ENCODE peak calls at places on chromosomes 16 and 17, in five cellular contexts. P is SK-N-SH; X is CD8-positive, alpha-beta T cell; H is fibroblast of pulmonary artery; J is pancreas. G is an unnamed sample.

GRCh38 chr16:30005341-30006094 is 5.3 kb downstream of the DOC2A start:
- DNase-seq in P (peak; percentile 91), X (peak; percentile 55), H (peak; percentile 52), J (no peak), G (no peak)

GRCh38 chr16:4625617-4626159 is 1.1 kb downstream of the MGRN1 start:
- DNase-seq in P (no peak), X (no peak), H (no peak), J (peak; percentile 54), G (no peak)

GRCh38 chr17:78316115-78316866 is 43.6 kb downstream of the SOCS3 start:
- DNase-seq in P (peak; percentile 46), X (no peak), H (no peak), J (no peak), G (no peak)

GRCh38 chr16:58829096-58829495 is 95.0 kb upstream of the GOT2 start:
- DNase-seq in P (no peak), X (no peak), H (peak; percentile 3), J (no peak), G (no peak)

GRCh38 chr16:89729863-89730574 is 8.7 kb downstream of the ZNF276 start:
- DNase-seq in P (no peak), X (no peak), H (no peak), J (no peak), G (no peak)

GRCh38 chr17:46129302-46129701 is 63.9 kb downstream of the KANSL1 start:
- DNase-seq in P (no peak), X (no peak), H (no peak), J (no peak), G (no peak)

GRCh38 chr17:9402590-9403199 is 172.9 kb downstream of the STX8 start:
- DNase-seq in P (peak; percentile 37), X (no peak), H (peak; percentile 55), J (no peak), G (no peak)

GRCh38 chr17:39080416-39081179 is 70.8 kb downstream of the PLXDC1 start:
- DNase-seq in P (no peak), X (no peak), H (peak; percentile 45), J (no peak), G (no peak)

GRCh38 chr17:63772801-63773271 is 561 bp downstream of the CCDC47 start:
- DNase-seq in P (peak; percentile 19), X (no peak), H (peak; percentile 31), J (no peak), G (peak; percentile 22)

GRCh38 chr16:73051216-73051615 is 3.3 kb upstream of the ZFHX3 start:
- DNase-seq in P (no peak), X (no peak), H (no peak), J (no peak), G (no peak)

GRCh38 chr17:41548844-41549595 is 20.9 kb upstream of the KRT19 start:
- DNase-seq in P (peak; percentile 92), X (peak; percentile 84), H (peak; percentile 87), J (peak; percentile 67), G (peak; percentile 79)

GRCh38 chr16:27901956-27902355 is 161.6 kb downstream of the GSG1L start:
- DNase-seq in P (no peak), X (no peak), H (no peak), J (no peak), G (no peak)

GRCh38 chr17:43126911-43127290 is 1.7 kb upstream of the BRCA1 start:
- DNase-seq in P (no peak), X (no peak), H (no peak), J (no peak), G (no peak)

GRCh38 chr16:16158082-16158658 is 65.1 kb downstream of the ABCC6 start:
- DNase-seq in P (no peak), X (no peak), H (no peak), J (no peak), G (no peak)

GRCh38 chr16:83187404-83187803 is 560.6 kb downstream of the CDH13 start:
- DNase-seq in P (no peak), X (no peak), H (peak; percentile 71), J (no peak), G (no peak)

GRCh38 chr16:19717319-19717718 is 708 bp downstream of the KNOP1 start:
- DNase-seq in P (no peak), X (no peak), H (no peak), J (no peak), G (no peak)

GRCh38 chr16:66220766-66221165 is 145.7 kb upstream of the CDH5 start:
- DNase-seq in P (no peak), X (no peak), H (no peak), J (no peak), G (no peak)

GRCh38 chr16:7268182-7268581 is 64.5 kb upstream of the RBFOX1 start:
- DNase-seq in P (peak; percentile 46), X (no peak), H (no peak), J (peak; percentile 3), G (no peak)

GRCh38 chr16:4511441-4512082 is 27.0 kb downstream of the CDIP1 start:
- DNase-seq in P (peak; percentile 77), X (no peak), H (peak; percentile 54), J (peak; percentile 67), G (no peak)

GRCh38 chr16:83344014-83344413 is 463.8 kb upstream of the HSBP1 start:
- DNase-seq in P (no peak), X (no peak), H (peak; percentile 99), J (no peak), G (no peak)

GRCh38 chr16:74309789-74310781 is 13.5 kb downstream of the PSMD7 start:
- DNase-seq in P (peak; percentile 66), X (no peak), H (peak; percentile 69), J (no peak), G (no peak)

GRCh38 chr17:80101160-80101945 is at the start of gene GAA:
- DNase-seq in P (peak; percentile 100), X (peak; percentile 84), H (peak; percentile 85), J (peak; percentile 74), G (no peak)

GRCh38 chr17:32943206-32943605 is 15.3 kb downstream of the TMEM98 start:
- DNase-seq in P (no peak), X (no peak), H (peak; percentile 39), J (peak; percentile 73), G (no peak)

GRCh38 chr17:47741793-47742145 is 8.7 kb downstream of the TBX21 start:
- DNase-seq in P (no peak), X (no peak), H (no peak), J (no peak), G (no peak)

GRCh38 chr16:88994704-88995103 is 17.7 kb upstream of the CBFA2T3 start:
- DNase-seq in P (no peak), X (no peak), H (no peak), J (no peak), G (no peak)

GRCh38 chr16:17467923-17468540 is 2.7 kb downstream of the XYLT1 start:
- DNase-seq in P (peak; percentile 80), X (peak; percentile 41), H (peak; percentile 59), J (peak; percentile 52), G (no peak)

GRCh38 chr17:77995146-77995852 is 36.8 kb downstream of the TNRC6C start:
- DNase-seq in P (peak; percentile 57), X (peak; percentile 30), H (no peak), J (no peak), G (no peak)

GRCh38 chr17:29753845-29754439 is 131.2 kb upstream of the CORO6 start:
- DNase-seq in P (no peak), X (no peak), H (no peak), J (no peak), G (no peak)

GRCh38 chr17:82390860-82391435 is 19.4 kb downstream of the UTS2R start:
- DNase-seq in P (no peak), X (no peak), H (no peak), J (no peak), G (no peak)

GRCh38 chr17:82225368-82226029 is 3.3 kb upstream of the SLC16A3 start:
- DNase-seq in P (no peak), X (no peak), H (no peak), J (no peak), G (no peak)

GRCh38 chr17:73371285-73371684 is 59.5 kb upstream of the CDC42EP4 start:
- DNase-seq in P (no peak), X (no peak), H (peak; percentile 73), J (no peak), G (peak; percentile 51)

GRCh38 chr16:85806539-85806938 is 7.0 kb downstream of the COX4I1 start:
- DNase-seq in P (no peak), X (no peak), H (no peak), J (no peak), G (no peak)

GRCh38 chr17:50459756-50460155 is 8.9 kb downstream of the CHAD start:
- DNase-seq in P (no peak), X (no peak), H (no peak), J (no peak), G (no peak)

GRCh38 chr17:17921192-17922082 is 50.8 kb downstream of the TOM1L2 start:
- DNase-seq in P (no peak), X (no peak), H (peak; percentile 93), J (no peak), G (peak; percentile 82)

GRCh38 chr17:27466376-27466747 is 10.1 kb downstream of the KSR1 start:
- DNase-seq in P (no peak), X (no peak), H (no peak), J (no peak), G (no peak)

GRCh38 chr17:57739402-57740224 is 5.5 kb downstream of the CCDC182 start:
- DNase-seq in P (peak; percentile 76), X (no peak), H (peak; percentile 11), J (no peak), G (no peak)
- TF ChIP-seq CTCF in P (peak; percentile 45), X (no peak), H (peak; percentile 35), J (no peak), G (peak; percentile 57)

GRCh38 chr16:71448274-71448866 is 6.5 kb upstream of the TLE7 start:
- DNase-seq in P (no peak), X (no peak), H (no peak), J (no peak), G (no peak)
- H3K4me3 ChIP-seq in P (no peak overlapping the region), X (no peak overlapping the region), H (no peak overlapping the region), J (no peak overlapping the region), G (no peak overlapping the region)

GRCh38 chr17:40301315-40301714 is 7.7 kb upstream of the RARA start:
- DNase-seq in P (no peak), X (no peak), H (no peak), J (no peak), G (no peak)
- TF ChIP-seq CTCF in P (peak; percentile 56), X (no peak), H (no peak), J (peak; percentile 19), G (peak; percentile 36)

DNA sequence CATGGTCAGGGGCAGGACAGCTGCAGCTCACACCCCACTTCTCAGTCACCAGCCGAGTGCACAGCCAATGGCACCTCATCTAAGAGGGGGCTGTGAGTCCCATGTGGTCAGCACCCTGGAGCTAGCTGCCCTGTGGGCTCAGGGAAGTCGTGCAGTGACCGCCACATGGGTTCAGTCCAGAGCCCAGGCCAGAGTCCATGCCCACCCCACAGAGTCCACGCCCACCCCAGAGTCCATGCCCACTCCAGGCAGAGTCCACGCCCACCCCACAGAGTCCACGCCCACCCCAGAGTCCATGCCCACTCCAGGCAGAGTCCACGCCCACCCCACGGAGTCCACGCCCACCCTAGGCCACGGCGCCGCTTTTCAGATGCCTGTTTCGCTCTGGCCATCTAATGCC is 24.1 kb downstream of the SLC7A5 start:
- DNase-seq in P (no peak), X (no peak), H (no peak), J (no peak), G (no peak)
- H3K4me3 ChIP-seq in P (no peak overlapping the region), X (no peak overlapping the region), H (no peak overlapping the region), J (no peak overlapping the region), G (no peak overlapping the region)

G was measured in retinal pigment epithelial cell.